ENCODE peak calls at places on chromosome 9, in eight cellular contexts. Z, I, R, N, B, X, V and D are unnamed samples.

GRCh38 chr9:90680534-90680933 is 37.9 kb upstream of the DIRAS2 start:
- DNase-seq in Z (no peak), I (no peak), R (no peak), N (no peak), B (no peak), X (no peak), V (no peak), D (no peak)

GRCh38 chr9:101138516-101138915 is 110.0 kb downstream of the PLPPR1 start:
- DNase-seq in Z (no peak), I (no peak), R (no peak), N (no peak), B (no peak), X (no peak), V (no peak), D (no peak)

GRCh38 chr9:78031271-78031825 is at the start of gene GNAQ:
- DNase-seq in Z (no peak), I (peak), R (no peak), N (no peak), B (no peak), X (peak), V (peak), D (no peak)

GRCh38 chr9:137077010-137077747 is at the start of gene UAP1L1:
- DNase-seq in Z (peak), I (peak), R (peak), N (peak), B (peak), X (peak), V (peak), D (peak)

GRCh38 chr9:132673355-132673754 is 3.1 kb downstream of the GTF3C4 start:
- DNase-seq in Z (peak), I (no peak), R (no peak), N (peak), B (no peak), X (no peak), V (no peak), D (peak)

GRCh38 chr9:21102311-21102710 is 24.6 kb upstream of the IFNB1 start:
- DNase-seq in Z (peak), I (no peak), R (no peak), N (peak), B (no peak), X (no peak), V (no peak), D (no peak)

GRCh38 chr9:126150411-126151030 is 176.1 kb upstream of the MVB12B start:
- DNase-seq in Z (no peak), I (no peak), R (no peak), N (no peak), B (no peak), X (no peak), V (no peak), D (no peak)

GRCh38 chr9:38181216-38181615 is 112.2 kb upstream of the SHB start:
- DNase-seq in Z (peak), I (no peak), R (no peak), N (no peak), B (no peak), X (no peak), V (no peak), D (no peak)

GRCh38 chr9:108643756-108644510 is 211.9 kb downstream of the ACTL7B start:
- DNase-seq in Z (no peak), I (no peak), R (no peak), N (no peak), B (no peak), X (no peak), V (no peak), D (no peak)

GRCh38 chr9:34513567-34514214 is 9.1 kb downstream of the ENHO start:
- DNase-seq in Z (peak), I (no peak), R (no peak), N (peak), B (no peak), X (no peak), V (no peak), D (no peak)

GRCh38 chr9:70385423-70385822 is 29.0 kb downstream of the KLF9 start:
- DNase-seq in Z (no peak), I (no peak), R (no peak), N (no peak), B (no peak), X (no peak), V (no peak), D (no peak)

GRCh38 chr9:2170737-2171136 is 155.6 kb downstream of the SMARCA2 start:
- DNase-seq in Z (no peak), I (no peak), R (no peak), N (no peak), B (no peak), X (no peak), V (no peak), D (no peak)

GRCh38 chr9:34884732-34885131 is 73.4 kb upstream of the PHF24 start:
- DNase-seq in Z (no peak), I (peak), R (no peak), N (no peak), B (no peak), X (no peak), V (no peak), D (no peak)

GRCh38 chr9:110214090-110214489 is 6.1 kb upstream of the C9orf152 start:
- DNase-seq in Z (no peak), I (no peak), R (no peak), N (no peak), B (no peak), X (no peak), V (no peak), D (no peak)

GRCh38 chr9:18297532-18297872 is 176.5 kb upstream of the ADAMTSL1 start:
- DNase-seq in Z (no peak), I (no peak), R (no peak), N (no peak), B (no peak), X (no peak), V (no peak), D (no peak)

GRCh38 chr9:132014218-132014800 is 65.4 kb downstream of the MED27 start:
- DNase-seq in Z (no peak), I (no peak), R (no peak), N (no peak), B (no peak), X (no peak), V (no peak), D (peak)

GRCh38 chr9:5851445-5851844 is 18.5 kb upstream of the ERMP1 start:
- DNase-seq in Z (peak), I (peak), R (no peak), N (peak), B (no peak), X (no peak), V (no peak), D (peak)

GRCh38 chr9:68949271-68950000 is 64.5 kb downstream of the PRKACG start:
- DNase-seq in Z (peak), I (no peak), R (peak), N (peak), B (no peak), X (no peak), V (no peak), D (no peak)
- TF ChIP-seq CTCF in Z (no peak), I (peak), R (no peak), N (no peak), B (no peak), X (no peak), V (peak), D (no peak)

DNA sequence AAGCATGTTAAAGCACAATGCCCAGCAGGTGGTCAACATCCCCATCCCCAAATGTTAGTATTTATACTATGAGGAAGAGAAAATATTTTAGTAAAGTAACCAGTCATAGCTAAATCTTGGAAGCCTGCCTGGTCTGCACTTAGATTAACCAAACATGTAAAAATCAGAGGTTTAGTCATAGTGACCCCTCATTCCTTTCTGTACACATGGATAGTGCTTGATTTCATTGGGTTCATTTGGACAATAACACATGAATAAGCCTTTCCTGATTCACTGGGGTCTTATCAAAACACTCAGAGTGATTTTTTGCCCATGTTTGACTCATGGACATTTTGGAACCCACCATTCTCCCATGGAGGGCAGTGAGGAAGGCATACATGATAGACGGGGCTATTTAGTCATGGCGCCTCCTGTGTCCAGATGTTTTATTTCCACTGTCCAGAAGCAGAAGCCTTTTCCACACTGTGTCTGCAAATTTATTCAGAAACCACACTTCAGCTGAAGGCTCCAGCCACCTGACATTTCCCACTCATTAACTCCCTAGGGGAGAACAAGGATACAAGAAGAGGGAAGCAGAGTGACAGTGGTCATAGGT is 32.5 kb downstream of the OR1J1 start:
- DNase-seq in Z (peak), I (no peak), R (no peak), N (peak), B (no peak), X (no peak), V (no peak), D (peak)
- TF ChIP-seq CTCF in Z (no peak), I (no peak), R (no peak), N (no peak), B (no peak), X (no peak), V (no peak), D (no peak)

GRCh38 chr9:121706149-121706548 is 54.7 kb downstream of the DAB2IP start:
- DNase-seq in Z (no peak), I (no peak), R (no peak), N (no peak), B (no peak), X (no peak), V (no peak), D (no peak)
- TF ChIP-seq CTCF in Z (no peak), I (no peak), R (no peak), N (no peak), B (no peak), X (no peak), V (no peak), D (no peak)

DNA sequence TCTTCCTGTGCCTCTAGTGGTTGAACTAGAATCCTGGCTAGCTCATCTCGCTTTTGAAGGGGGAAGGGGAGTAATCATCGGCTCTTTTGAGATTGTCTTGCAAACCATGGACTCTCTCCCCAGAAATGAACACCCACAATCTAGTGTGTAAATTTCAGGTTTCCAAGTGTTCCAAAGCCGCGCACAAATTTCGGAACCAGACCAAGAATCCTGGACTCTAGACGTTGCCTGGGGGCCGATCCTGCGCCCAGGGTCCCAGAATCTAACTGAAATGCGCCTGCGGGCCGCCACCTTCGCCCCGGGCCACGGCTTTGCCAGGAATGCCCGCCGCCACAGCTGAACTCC is 4.8 kb upstream of the FOXE1 start:
- DNase-seq in Z (no peak), I (no peak), R (no peak), N (no peak), B (no peak), X (no peak), V (no peak), D (no peak)
- TF ChIP-seq CTCF in Z (peak), I (no peak), R (no peak), N (peak), B (no peak), X (no peak), V (no peak), D (no peak)

DNA sequence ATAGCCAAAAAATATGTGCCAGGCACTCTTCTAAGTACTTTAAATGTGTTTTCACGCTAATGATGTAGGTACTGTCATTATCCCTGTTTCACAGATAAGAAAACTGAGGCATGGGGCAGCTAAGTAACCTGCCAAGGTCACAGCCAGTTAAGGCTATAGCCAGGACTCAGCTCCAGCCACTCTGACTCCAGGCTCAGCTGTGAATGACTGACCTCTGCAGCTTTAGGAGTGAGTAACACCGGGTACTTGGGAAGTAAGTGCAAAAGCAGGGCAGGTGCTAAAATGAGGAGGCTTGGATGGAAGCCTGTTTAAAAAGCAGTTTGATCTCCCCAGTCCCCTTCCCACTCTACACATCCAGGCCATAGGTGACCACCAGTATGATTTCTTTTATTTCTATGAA is 10.6 kb upstream of the SHC3 start:
- DNase-seq in Z (peak), I (no peak), R (no peak), N (no peak), B (no peak), X (no peak), V (no peak), D (no peak)
- TF ChIP-seq CTCF in Z (no peak), I (no peak), R (no peak), N (peak), B (no peak), X (no peak), V (no peak), D (no peak)

GRCh38 chr9:114037249-114037648 is 40.9 kb downstream of the AMBP start:
- DNase-seq in Z (no peak), I (peak), R (no peak), N (no peak), B (no peak), X (no peak), V (no peak), D (no peak)
- TF ChIP-seq CTCF in Z (no peak), I (no peak), R (no peak), N (no peak), B (no peak), X (no peak), V (no peak), D (no peak)

GRCh38 chr9:24832307-24832706 is 286.6 kb upstream of the IZUMO3 start:
- DNase-seq in Z (peak), I (no peak), R (no peak), N (no peak), B (no peak), X (no peak), V (no peak), D (no peak)
- TF ChIP-seq CTCF in Z (peak), I (no peak), R (no peak), N (peak), B (no peak), X (no peak), V (no peak), D (no peak)

DNA sequence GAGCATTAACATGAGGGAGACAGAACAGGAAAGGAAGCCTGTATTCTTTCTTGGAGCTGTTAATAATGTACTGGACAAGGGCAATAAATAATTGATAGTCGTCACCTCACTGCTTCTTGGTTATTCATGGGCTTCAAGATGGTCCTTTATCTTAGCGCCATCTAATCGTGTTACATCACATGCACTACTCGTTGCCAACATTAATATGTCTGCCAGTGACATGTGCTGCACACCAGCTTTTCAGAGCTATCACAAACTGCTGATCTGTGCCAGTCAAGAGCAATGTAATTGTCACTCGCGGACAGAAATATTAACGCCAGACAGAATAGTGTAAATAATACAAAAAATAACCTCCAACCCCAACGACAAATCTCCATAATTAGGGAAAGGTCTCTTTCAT is 267.0 kb downstream of the SPATA31D1 start:
- DNase-seq in Z (no peak), I (no peak), R (no peak), N (no peak), B (no peak), X (no peak), V (no peak), D (no peak)
- TF ChIP-seq CTCF in Z (no peak), I (no peak), R (no peak), N (no peak), B (no peak), X (no peak), V (no peak), D (no peak)